ENCODE peak calls at places on chromosome 11, in five cellular contexts. D is fibroblast of pulmonary artery, Y is upper lobe of right lung, I is AG04449, F is IMR-90. Z is an unnamed sample.

GRCh38 chr11:13358871-13359270 is 81.3 kb downstream of the BMAL1 start:
- DNase-seq in D (no peak), Y (no peak), I (no peak), F (peak; percentile 77), Z (no peak)

GRCh38 chr11:87463486-87464102 is 425.9 kb downstream of the TMEM135 start:
- DNase-seq in D (peak; percentile 5), Y (no peak), I (no peak), F (peak; percentile 36), Z (peak; percentile 12)

GRCh38 chr11:27720277-27720830 is 20.1 kb upstream of the BDNF start:
- DNase-seq in D (peak; percentile 72), Y (no peak), I (no peak), F (peak; percentile 68), Z (peak; percentile 67)

GRCh38 chr11:75524576-75525432 is 937 bp downstream of the GDPD5 start:
- DNase-seq in D (no peak), Y (no peak), I (no peak), F (peak; percentile 34), Z (no peak)

GRCh38 chr11:58582437-58582836 is 3.6 kb downstream of the ZFP91 start:
- DNase-seq in D (no peak), Y (no peak), I (no peak), F (no peak), Z (no peak)

GRCh38 chr11:116162086-116162485 is 610.7 kb downstream of the BUD13 start:
- DNase-seq in D (no peak), Y (no peak), I (no peak), F (no peak), Z (no peak)

GRCh38 chr11:66313321-66314185 is 3.3 kb downstream of the CD248 start:
- DNase-seq in D (peak; percentile 32), Y (peak; percentile 63), I (no peak), F (peak; percentile 40), Z (no peak)

GRCh38 chr11:120657306-120658070 is 145.9 kb downstream of the GRIK4 start:
- DNase-seq in D (no peak), Y (no peak), I (no peak), F (no peak), Z (no peak)

GRCh38 chr11:82308979-82309378 is 424.7 kb downstream of the FAM181B start:
- DNase-seq in D (no peak), Y (no peak), I (no peak), F (no peak), Z (no peak)

GRCh38 chr11:34160049-34160721 is 54.8 kb downstream of the NAT10 start:
- DNase-seq in D (peak; percentile 29), Y (no peak), I (no peak), F (no peak), Z (no peak)

GRCh38 chr11:11213117-11213516 is 139.9 kb downstream of the CSNK2A3 start:
- DNase-seq in D (no peak), Y (no peak), I (no peak), F (no peak), Z (no peak)

GRCh38 chr11:70610561-70610960 is 212.2 kb downstream of the CTTN start:
- DNase-seq in D (no peak), Y (no peak), I (no peak), F (peak; percentile 33), Z (no peak)

GRCh38 chr11:127000291-127000968 is at the start of gene KIRREL3:
- DNase-seq in D (no peak), Y (no peak), I (no peak), F (peak; percentile 40), Z (no peak)

GRCh38 chr11:95503047-95503446 is 272.0 kb upstream of the SESN3 start:
- DNase-seq in D (peak; percentile 40), Y (no peak), I (peak; percentile 36), F (peak; percentile 10), Z (no peak)

GRCh38 chr11:6431861-6432260 is 8.9 kb downstream of the HPX start:
- DNase-seq in D (peak; percentile 50), Y (no peak), I (peak; percentile 45), F (peak; percentile 65), Z (no peak)

GRCh38 chr11:30938801-30939200 is 352.6 kb upstream of the MPPED2 start:
- DNase-seq in D (no peak), Y (no peak), I (no peak), F (no peak), Z (no peak)

GRCh38 chr11:16809901-16810668 is 71.6 kb downstream of the C11orf58 start:
- DNase-seq in D (peak; percentile 70), Y (no peak), I (no peak), F (peak; percentile 33), Z (peak; percentile 30)

GRCh38 chr11:63670738-63671321 is 346 bp downstream of the ATL3 start:
- DNase-seq in D (peak; percentile 54), Y (peak; percentile 86), I (no peak), F (no peak), Z (peak; percentile 75)

GRCh38 chr11:19524171-19524671 is 188.4 kb upstream of the NAV2 start:
- DNase-seq in D (peak; percentile 20), Y (no peak), I (no peak), F (peak; percentile 8), Z (peak; percentile 15)

GRCh38 chr11:16001899-16002426 is 354.4 kb downstream of the SOX6 start:
- DNase-seq in D (peak; percentile 96), Y (peak; percentile 48), I (peak; percentile 76), F (peak; percentile 95), Z (peak; percentile 75)

GRCh38 chr11:118896921-118897591 is 13.4 kb downstream of the CXCR5 start:
- DNase-seq in D (no peak), Y (no peak), I (no peak), F (no peak), Z (no peak)

GRCh38 chr11:111307472-111308108 is 9.2 kb downstream of the POU2AF3 start:
- DNase-seq in D (no peak), Y (no peak), I (no peak), F (no peak), Z (no peak)

GRCh38 chr11:71206186-71206585 is 46.2 kb downstream of the SHANK2 start:
- DNase-seq in D (peak; percentile 1), Y (no peak), I (no peak), F (peak; percentile 66), Z (no peak)

GRCh38 chr11:65426839-65427690 is 4.5 kb downstream of the NEAT1 start:
- DNase-seq in D (peak; percentile 87), Y (peak; percentile 70), I (no peak), F (peak; percentile 77), Z (no peak)

GRCh38 chr11:66729447-66729846 is 431 bp upstream of the SPTBN2 start:
- DNase-seq in D (no peak), Y (no peak), I (no peak), F (no peak), Z (no peak)

GRCh38 chr11:76086713-76087635 is 119.3 kb downstream of the WNT11 start:
- DNase-seq in D (peak; percentile 36), Y (no peak), I (peak; percentile 55), F (peak; percentile 88), Z (no peak)

GRCh38 chr11:76234704-76235232 is 28.5 kb upstream of the WNT11 start:
- DNase-seq in D (no peak), Y (peak; percentile 77), I (no peak), F (no peak), Z (peak; percentile 23)

GRCh38 chr11:123684601-123685000 is 30.2 kb upstream of the SCN3B start:
- DNase-seq in D (no peak), Y (no peak), I (no peak), F (no peak), Z (no peak)

GRCh38 chr11:103338621-103339484 is 229.6 kb downstream of the DYNC2H1 start:
- DNase-seq in D (peak; percentile 53), Y (no peak), I (no peak), F (peak; percentile 66), Z (peak; percentile 3)

GRCh38 chr11:22670803-22671202 is 4.4 kb downstream of the GAS2 start:
- DNase-seq in D (peak; percentile 49), Y (no peak), I (no peak), F (peak; percentile 3), Z (no peak)
- TF ChIP-seq CTCF in D (peak; percentile 34), Y (no peak), I (no peak), F (peak; percentile 29), Z (no peak)

DNA sequence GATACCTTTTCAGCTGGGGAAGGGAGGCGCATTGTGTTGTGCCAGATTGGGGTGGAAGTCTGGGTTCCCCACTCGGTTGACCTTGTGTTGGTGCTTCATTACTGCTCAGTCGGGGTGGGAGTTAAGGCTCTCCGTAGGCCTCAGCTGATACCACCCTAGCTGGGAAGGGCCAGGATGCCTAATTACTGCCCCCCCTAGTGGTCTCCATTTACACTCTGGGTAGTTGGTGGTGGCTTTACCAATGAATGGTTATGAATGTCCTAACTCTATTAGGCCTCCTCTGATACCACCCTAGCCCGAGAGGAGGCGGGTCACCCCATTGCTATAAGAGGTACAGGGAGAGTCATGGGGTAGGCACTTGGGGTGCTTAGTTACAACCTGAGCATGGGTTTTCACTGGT is 27.5 kb upstream of the HIKESHI start:
- DNase-seq in D (no peak), Y (no peak), I (no peak), F (no peak), Z (no peak)
- TF ChIP-seq CTCF in D (no peak), Y (no peak), I (no peak), F (peak; percentile 2), Z (no peak)

GRCh38 chr11:131671764-131672163 is 301.3 kb downstream of the NTM start:
- DNase-seq in D (no peak), Y (no peak), I (no peak), F (no peak), Z (no peak)
- TF ChIP-seq CTCF in D (no peak), Y (no peak), I (peak; percentile 6), F (no peak), Z (no peak)

GRCh38 chr11:113247231-113247630 is 67.2 kb upstream of the TTC12 start:
- DNase-seq in D (no peak), Y (no peak), I (no peak), F (no peak), Z (no peak)

GRCh38 chr11:113249786-113250185 is 64.6 kb upstream of the TTC12 start:
- DNase-seq in D (no peak), Y (no peak), I (no peak), F (no peak), Z (no peak)

GRCh38 chr11:113251281-113251680 is 63.1 kb upstream of the TTC12 start:
- DNase-seq in D (no peak), Y (no peak), I (no peak), F (no peak), Z (no peak)

GRCh38 chr11:113248702-113249490 is 65.5 kb upstream of the TTC12 start:
- DNase-seq in D (no peak), Y (no peak), I (no peak), F (no peak), Z (no peak)

GRCh38 chr11:113249491-113249763 is 65.0 kb upstream of the TTC12 start:
- DNase-seq in D (peak; percentile 14), Y (no peak), I (no peak), F (no peak), Z (peak; percentile 2)
- TF ChIP-seq CTCF in D (peak; percentile 43), Y (no peak), I (peak; percentile 16), F (peak; percentile 1), Z (no peak)

DNA sequence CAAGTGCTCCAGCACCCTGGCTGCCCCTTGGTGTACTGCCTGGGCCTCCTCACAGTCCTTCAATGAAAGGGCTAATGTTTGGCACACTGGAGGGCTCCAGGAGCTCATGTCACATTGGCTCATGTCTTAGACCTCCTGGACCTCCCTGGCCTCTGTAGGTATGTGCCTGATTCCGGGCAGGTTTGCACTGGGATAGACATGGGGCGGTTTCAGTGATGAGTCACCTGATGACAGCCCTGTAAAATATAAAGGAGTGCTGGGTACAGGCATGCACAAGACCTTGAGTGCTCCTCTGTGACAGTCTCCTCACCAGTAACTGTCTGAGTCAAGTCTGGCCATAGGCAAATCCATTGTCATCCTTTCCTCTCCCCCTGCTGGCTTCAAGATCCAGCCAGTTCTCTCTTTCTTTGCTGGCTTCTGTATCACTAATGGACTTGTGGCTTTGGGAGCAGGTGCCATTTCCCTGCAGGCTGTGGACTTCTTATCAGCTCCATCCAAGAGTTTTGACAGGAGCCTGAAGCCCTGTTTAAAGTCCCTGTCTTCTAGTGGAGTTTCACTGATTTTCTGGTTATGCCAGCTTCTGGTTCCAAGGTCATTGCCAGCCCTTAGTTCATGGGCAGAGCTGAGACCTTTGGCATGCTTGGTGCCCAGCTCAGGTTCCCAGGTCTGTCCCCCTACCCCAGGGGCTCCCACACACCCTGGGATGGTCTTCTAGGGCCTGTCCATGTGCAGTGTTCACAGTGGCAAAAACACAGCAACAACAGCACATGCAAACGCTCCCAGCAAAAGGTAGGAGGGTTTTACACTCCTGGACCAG is 22.7 kb upstream of the P2RY2 start:
- DNase-seq in D (no peak), Y (no peak), I (no peak), F (no peak), Z (peak; percentile 45)
- TF ChIP-seq CTCF in D (no peak), Y (no peak), I (no peak), F (no peak), Z (no peak)

Z was measured in Calu3.